ENCODE peak calls at places on chromosomes 16 and 17, in four cellular contexts. Q is HepG2, R is K562, T is H1. S is an unnamed sample.
A peak's percentile ranks its signal among the peaks of the same experiment; 100 is the strongest.

GRCh38 chr17:73210002-73210678 is 17.3 kb downstream of the COG1 start:
- DNase-seq in Q (no peak), R (peak; percentile 81), T (no peak), S (peak; percentile 75)

GRCh38 chr17:37239690-37240344 is 136.0 kb upstream of the C17orf78 start:
- DNase-seq in R (peak; percentile 20), Q (peak; percentile 8), T (no peak), S (peak; percentile 21)

GRCh38 chr17:10631048-10631700 is 25.9 kb downstream of the MYH3 start:
- DNase-seq in R (peak; percentile 37), T (peak; percentile 85), Q (no peak), S (peak; percentile 43)

GRCh38 chr16:81416749-81417148 is 27.9 kb upstream of the CMIP start:
- DNase-seq in Q (no peak), T (no peak), R (no peak), S (no peak)

GRCh38 chr16:84054271-84054670 is 11.7 kb upstream of the SLC38A8 start:
- DNase-seq in T (no peak), Q (no peak), R (no peak), S (no peak)

GRCh38 chr16:58265480-58266052 is 29.3 kb downstream of the PRSS54 start:
- DNase-seq in Q (no peak), T (no peak), R (peak; percentile 85), S (no peak)

GRCh38 chr17:61475726-61476125 is 23.5 kb downstream of the TBX4 start:
- DNase-seq in Q (no peak), R (no peak), T (no peak), S (no peak)

GRCh38 chr17:2580156-2580555 is 13.3 kb upstream of the PAFAH1B1 start:
- DNase-seq in Q (no peak), R (no peak), T (no peak), S (no peak)

GRCh38 chr16:3690991-3691720 is 26.2 kb downstream of the TRAP1 start:
- DNase-seq in Q (no peak), T (no peak), R (no peak), S (peak; percentile 19)
- TF ChIP-seq PHF8 in Q (no peak), T (no peak), R (no peak), S (no peak)

DNA sequence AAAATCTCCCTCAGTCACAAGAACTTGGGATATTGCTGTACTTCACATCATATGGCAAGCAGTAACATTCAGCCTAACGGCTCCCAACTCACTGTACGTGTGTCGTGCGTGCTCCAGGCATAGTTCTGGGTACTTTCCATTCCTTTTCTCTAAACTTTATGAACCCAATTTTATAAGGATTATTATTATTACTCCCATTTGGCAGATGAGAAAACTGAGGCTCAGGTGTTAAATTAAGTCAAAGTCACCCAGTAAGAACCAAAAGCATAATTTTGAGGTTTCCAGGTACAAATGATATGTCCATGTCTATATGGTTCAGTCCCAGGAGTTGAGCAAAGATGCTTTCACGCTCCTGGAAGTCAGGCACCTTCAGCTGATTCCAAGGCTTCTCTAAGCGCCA is 4.8 kb upstream of the C1QBP start:
- DNase-seq in R (no peak), T (no peak), Q (no peak), S (no peak)
- TF ChIP-seq CHD2 in R (no peak), T (no peak), Q (no peak), S (no peak)

GRCh38 chr16:86512860-86513470 is 2.6 kb downstream of the FOXF1 start:
- DNase-seq in T (peak; percentile 69), Q (no peak), R (no peak), S (no peak)
- H3K4me3 ChIP-seq in T (no peak overlapping the region), Q (no peak overlapping the region), R (no peak overlapping the region), S (no peak overlapping the region)

DNA sequence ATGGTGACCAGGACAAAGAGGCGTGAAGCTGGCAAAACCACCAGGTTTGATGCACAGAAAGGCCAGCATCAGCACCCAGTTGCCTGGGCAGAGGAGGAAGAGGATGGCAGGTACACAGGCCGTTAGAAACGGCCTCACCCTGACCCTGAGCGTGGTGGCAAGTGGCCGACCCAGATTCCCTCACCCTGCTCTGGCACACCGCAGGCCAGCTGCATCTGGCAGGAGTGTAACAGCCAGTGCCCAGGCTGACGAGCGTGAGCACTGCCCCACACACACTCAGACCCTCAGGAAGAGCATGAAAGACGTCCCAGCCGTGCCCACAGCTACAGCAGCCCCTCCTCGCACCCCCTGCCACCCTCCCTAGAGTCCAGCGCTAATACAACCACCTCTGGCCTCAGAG is 82.0 kb downstream of the ANKRD11 start:
- DNase-seq in R (no peak), Q (no peak), T (no peak), S (no peak)
- TF ChIP-seq PHF8 in R (no peak), Q (no peak), T (no peak), S (no peak)

GRCh38 chr16:10180771-10181163 is 1.5 kb downstream of the GRIN2A start:
- DNase-seq in T (peak; percentile 93), Q (peak; percentile 57), R (peak; percentile 68), S (peak; percentile 28)
- TF ChIP-seq CHD2 in T (no peak), Q (no peak), R (no peak), S (no peak)

S was measured in A549.